ENCODE peak calls at places on chromosomes 5 and 9, in six cellular contexts. H is AG20443; E is GM13976; S is T-helper 2 cell treated with Interferon-gamma antibody and Interleukin-4, amounts not matched to agents 5 μg/mL and 100 μg/mL, for 36 hours; D is adrenal gland; U is HFFc6. G is an unnamed sample.

GRCh38 chr9:96376926-96377874 is 6.3 kb downstream of the SLC35D2 start:
- DNase-seq in D (no peak), E (no peak), U (peak), H (peak), S (no peak), G (peak)

GRCh38 chr9:85443190-85443598 is 298.6 kb downstream of the AGTPBP1 start:
- DNase-seq in E (peak), S (no peak), U (no peak), D (no peak), H (no peak), G (no peak)

GRCh38 chr9:106619211-106619610 is 243.8 kb upstream of the ZNF462 start:
- DNase-seq in U (no peak), S (no peak), D (no peak), E (no peak), H (no peak), G (no peak)

GRCh38 chr9:89802809-89803355 is 198.1 kb downstream of the GADD45G start:
- DNase-seq in U (no peak), E (no peak), S (no peak), D (peak), H (no peak), G (no peak)

GRCh38 chr5:44844744-44845143 is 36.0 kb downstream of the MRPS30 start:
- DNase-seq in H (no peak), S (no peak), D (no peak), U (no peak), E (no peak), G (no peak)

GRCh38 chr9:116391306-116391900 is 237.8 kb downstream of the PAPPA start:
- DNase-seq in S (no peak), U (peak), D (no peak), H (peak), E (no peak), G (peak)

GRCh38 chr5:38249286-38249685 is 9.1 kb upstream of the EGFLAM start:
- DNase-seq in S (no peak), D (no peak), H (no peak), E (no peak), U (no peak), G (no peak)

GRCh38 chr5:59151162-59151889 is 568.5 kb downstream of the RAB3C start:
- DNase-seq in E (no peak), S (no peak), D (no peak), U (no peak), H (no peak), G (no peak)

GRCh38 chr5:111556504-111556903 is 44.2 kb upstream of the STARD4 start:
- DNase-seq in U (no peak), H (no peak), S (no peak), D (no peak), E (no peak), G (no peak)

GRCh38 chr9:137039611-137040366 is 6.2 kb downstream of the NPDC1 start:
- DNase-seq in S (no peak), E (no peak), H (no peak), U (no peak), D (no peak), G (no peak)

GRCh38 chr5:170449232-170449631 is 54.6 kb upstream of the KCNIP1 start:
- DNase-seq in H (no peak), U (no peak), S (no peak), E (no peak), D (no peak), G (no peak)

GRCh38 chr5:35129921-35130485 is 82.3 kb upstream of the AGXT2 start:
- DNase-seq in S (peak), E (no peak), D (no peak), U (no peak), H (peak), G (peak)

GRCh38 chr5:145778144-145778900 is 56.8 kb downstream of the PRELID2 start:
- DNase-seq in E (no peak), D (no peak), H (no peak), U (no peak), S (no peak), G (peak)

G was measured in myocyte.